ENCODE peak calls at places on chromosomes 12 and 14, in six cellular contexts. F, M, J, E, D and N are unnamed samples.

GRCh38 chr12:27535318-27535717 is 11.3 kb downstream of the PPFIBP1 start:
- DNase-seq in F (no peak), M (no peak), J (no peak), E (no peak), D (no peak), N (no peak)

GRCh38 chr12:6603095-6603567 is 4.0 kb downstream of the CHD4 start:
- DNase-seq in F (no peak), M (peak), J (peak), E (no peak), D (peak), N (no peak)

GRCh38 chr12:114812858-114813761 is 129.1 kb upstream of the TBX3 start:
- DNase-seq in F (peak), M (no peak), J (peak), E (no peak), D (no peak), N (no peak)

GRCh38 chr12:47850153-47851084 is 30.7 kb upstream of the HDAC7 start:
- DNase-seq in F (no peak), M (no peak), J (no peak), E (no peak), D (no peak), N (no peak)

GRCh38 chr12:4091001-4091789 is 182.4 kb upstream of the CCND2 start:
- DNase-seq in F (no peak), M (no peak), J (no peak), E (no peak), D (no peak), N (no peak)

GRCh38 chr12:97229036-97229435 is 233.6 kb upstream of the RMST start:
- DNase-seq in F (no peak), M (no peak), J (no peak), E (no peak), D (no peak), N (no peak)

GRCh38 chr12:76198839-76199238 is 114.4 kb upstream of the NAP1L1 start:
- DNase-seq in F (no peak), M (no peak), J (no peak), E (no peak), D (no peak), N (no peak)

GRCh38 chr12:75834591-75834990 is 197.0 kb downstream of the PHLDA1 start:
- DNase-seq in F (no peak), M (no peak), J (no peak), E (no peak), D (no peak), N (no peak)

GRCh38 chr12:130879781-130880389 is 8.0 kb downstream of the RAN start:
- DNase-seq in F (peak), M (no peak), J (peak), E (no peak), D (no peak), N (no peak)

DNA sequence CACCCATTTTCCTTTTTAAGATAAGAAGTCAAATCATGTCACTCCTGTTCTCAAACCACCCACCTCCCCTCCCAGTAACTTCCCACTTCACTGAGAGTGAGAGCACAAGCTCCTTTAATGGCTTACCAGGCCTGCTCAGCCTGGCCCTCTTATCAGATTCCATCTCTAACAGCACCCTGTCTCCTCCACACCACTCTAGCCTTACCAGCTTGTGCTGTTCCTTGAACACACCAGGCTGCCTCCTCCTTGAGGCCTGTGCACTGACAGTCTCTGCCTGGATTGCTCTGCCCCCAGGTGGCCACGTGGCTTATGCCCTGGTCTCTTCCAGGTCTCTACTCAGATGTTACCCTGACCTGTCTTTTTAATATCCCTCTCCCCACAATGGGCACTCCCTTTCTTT is 40.1 kb upstream of the EVL start:
- DNase-seq in F (peak), M (peak), J (no peak), E (no peak), D (no peak), N (no peak)
- TF ChIP-seq CTCF in F (peak), M (no peak), J (peak), E (peak), D (no peak), N (no peak)

GRCh38 chr14:61319706-61320105 is 1.7 kb upstream of the PRKCH start:
- DNase-seq in F (no peak), M (no peak), J (no peak), E (no peak), D (no peak), N (no peak)

GRCh38 chr14:61322011-61322798 is 826 bp downstream of the PRKCH start:
- DNase-seq in F (peak), M (peak), J (no peak), E (no peak), D (peak), N (no peak)

GRCh38 chr14:61320806-61321384 is 484 bp upstream of the PRKCH start:
- DNase-seq in F (no peak), M (no peak), J (no peak), E (no peak), D (no peak), N (no peak)

GRCh38 chr14:61322799-61323290 is 1.5 kb downstream of the PRKCH start:
- DNase-seq in F (peak), M (no peak), J (no peak), E (no peak), D (no peak), N (no peak)

GRCh38 chr14:61321385-61322010 is at the start of gene PRKCH:
- DNase-seq in F (peak), M (peak), J (peak), E (peak), D (peak), N (peak)
- TF ChIP-seq CTCF in F (peak), M (no peak), J (no peak), E (no peak), D (no peak), N (no peak)

GRCh38 chr12:116414891-116415290 is 137.4 kb upstream of the MED13L start:
- DNase-seq in F (no peak), M (no peak), J (no peak), E (no peak), D (no peak), N (no peak)
- TF ChIP-seq CTCF in F (no peak), M (no peak), J (no peak), E (no peak), D (no peak), N (no peak)

GRCh38 chr14:102795060-102795925 is 18.0 kb downstream of the TRAF3 start:
- DNase-seq in F (peak), M (no peak), J (no peak), E (no peak), D (peak), N (no peak)
- TF ChIP-seq CTCF in F (no peak), M (no peak), J (no peak), E (no peak), D (no peak), N (no peak)

DNA sequence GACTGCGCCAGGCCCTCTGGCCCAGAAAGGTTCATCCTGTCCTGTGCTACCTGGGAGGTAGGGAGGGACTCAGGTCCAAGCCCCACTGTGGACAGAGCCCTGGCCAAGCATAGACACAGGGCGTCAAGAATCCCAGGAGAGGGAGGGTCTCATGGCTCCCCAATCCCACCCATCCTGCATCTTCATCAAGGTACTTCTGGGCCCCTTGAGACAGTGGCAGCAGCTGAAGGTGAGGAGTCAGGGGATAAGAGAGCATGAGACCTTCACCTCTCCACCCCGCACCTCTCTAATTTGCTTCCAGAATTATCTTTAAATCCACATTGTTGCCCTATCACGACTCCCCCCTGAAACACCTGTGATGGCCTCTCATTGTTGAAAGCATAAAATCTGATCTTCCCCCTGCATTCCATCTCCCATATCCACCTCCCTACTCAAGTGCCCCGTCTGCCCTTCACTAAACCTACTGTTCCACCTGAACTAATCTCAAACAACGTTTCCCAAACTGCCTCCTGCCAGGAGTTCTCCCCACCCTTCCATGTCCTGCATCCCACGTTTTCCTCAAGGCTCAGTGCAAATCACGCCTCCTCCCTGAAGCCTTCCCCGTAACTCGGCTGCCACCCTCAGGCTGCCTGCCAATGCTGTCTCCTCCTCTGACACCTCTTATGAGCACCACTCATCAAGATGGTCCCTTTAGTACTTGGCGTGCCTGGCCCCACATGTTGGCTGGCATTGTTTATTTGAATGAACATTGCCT is 27.1 kb downstream of the KRT18 start:
- DNase-seq in F (no peak), M (no peak), J (no peak), E (no peak), D (no peak), N (no peak)
- TF ChIP-seq CTCF in F (peak), M (no peak), J (peak), E (no peak), D (no peak), N (no peak)